ENCODE peak calls at places on chromosomes 11 and 22, in nine cellular contexts. One of them, this sample, is unnamed.

GRCh38 chr22:21087119-21087518 is 41.4 kb downstream of the LRRC74B start:
- DNase-seq in IMR-90: no peak
- DNase-seq in astrocyte of the spinal cord: no peak
- DNase-seq in astrocyte: no peak
- DNase-seq in A549: no peak
- DNase-seq in AG04449: no peak
- DNase-seq in mucosa of descending colon: no peak
- DNase-seq in psoas muscle: no peak
- DNase-seq in ascending aorta: no peak
- DNase-seq in this sample: no peak

GRCh38 chr11:65633390-65634139 is 4.3 kb upstream of the SIPA1 start:
- DNase-seq in IMR-90: no peak
- DNase-seq in astrocyte of the spinal cord: no peak
- DNase-seq in astrocyte: no peak
- DNase-seq in A549: no peak
- DNase-seq in AG04449: no peak
- DNase-seq in mucosa of descending colon: no peak
- DNase-seq in psoas muscle: no peak
- DNase-seq in ascending aorta: no peak
- DNase-seq in this sample: no peak

GRCh38 chr11:11545285-11546275 is 76.2 kb downstream of the GALNT18 start:
- DNase-seq in IMR-90: no peak
- DNase-seq in astrocyte of the spinal cord: no peak
- DNase-seq in astrocyte: no peak
- DNase-seq in A549: no peak
- DNase-seq in AG04449: no peak
- DNase-seq in mucosa of descending colon: no peak
- DNase-seq in psoas muscle: no peak
- DNase-seq in ascending aorta: no peak
- DNase-seq in this sample: no peak

GRCh38 chr11:61787928-61788491 is 4.4 kb downstream of the TMEM258 start:
- DNase-seq in IMR-90: peak
- DNase-seq in astrocyte of the spinal cord: peak
- DNase-seq in astrocyte: peak
- DNase-seq in A549: peak
- DNase-seq in AG04449: no peak
- DNase-seq in mucosa of descending colon: no peak
- DNase-seq in psoas muscle: no peak
- DNase-seq in ascending aorta: no peak
- DNase-seq in this sample: peak

GRCh38 chr11:94539420-94539819 is 4.3 kb upstream of the FUT4 start:
- DNase-seq in IMR-90: no peak
- DNase-seq in astrocyte of the spinal cord: no peak
- DNase-seq in astrocyte: no peak
- DNase-seq in A549: no peak
- DNase-seq in AG04449: no peak
- DNase-seq in mucosa of descending colon: peak
- DNase-seq in psoas muscle: no peak
- DNase-seq in ascending aorta: no peak
- DNase-seq in this sample: no peak

GRCh38 chr11:32870676-32871075 is 21.9 kb upstream of the QSER1 start:
- DNase-seq in IMR-90: no peak
- DNase-seq in astrocyte of the spinal cord: no peak
- DNase-seq in astrocyte: no peak
- DNase-seq in A549: peak
- DNase-seq in AG04449: no peak
- DNase-seq in mucosa of descending colon: no peak
- DNase-seq in psoas muscle: no peak
- DNase-seq in ascending aorta: no peak
- DNase-seq in this sample: no peak

GRCh38 chr11:61161190-61162091 is at the start of gene VPS37C:
- DNase-seq in IMR-90: peak
- DNase-seq in astrocyte of the spinal cord: peak
- DNase-seq in astrocyte: peak
- DNase-seq in A549: peak
- DNase-seq in AG04449: no peak
- DNase-seq in mucosa of descending colon: peak
- DNase-seq in psoas muscle: peak
- DNase-seq in ascending aorta: peak
- DNase-seq in this sample: peak

GRCh38 chr11:3160252-3161031 is 4.7 kb downstream of the OSBPL5 start:
- DNase-seq in IMR-90: peak
- DNase-seq in astrocyte of the spinal cord: peak
- DNase-seq in astrocyte: peak
- DNase-seq in A549: no peak
- DNase-seq in AG04449: peak
- DNase-seq in mucosa of descending colon: peak
- DNase-seq in psoas muscle: peak
- DNase-seq in ascending aorta: peak
- DNase-seq in this sample: peak

GRCh38 chr11:73990727-73991126 is 8.1 kb upstream of the UCP2 start:
- DNase-seq in IMR-90: no peak
- DNase-seq in astrocyte of the spinal cord: no peak
- DNase-seq in astrocyte: no peak
- DNase-seq in A549: no peak
- DNase-seq in AG04449: no peak
- DNase-seq in mucosa of descending colon: no peak
- DNase-seq in psoas muscle: no peak
- DNase-seq in ascending aorta: no peak
- DNase-seq in this sample: no peak

GRCh38 chr11:93829598-93829997 is 20.8 kb downstream of the VSTM5 start:
- DNase-seq in IMR-90: no peak
- DNase-seq in astrocyte of the spinal cord: no peak
- DNase-seq in astrocyte: no peak
- DNase-seq in A549: no peak
- DNase-seq in AG04449: no peak
- DNase-seq in mucosa of descending colon: no peak
- DNase-seq in psoas muscle: no peak
- DNase-seq in ascending aorta: no peak
- DNase-seq in this sample: no peak

DNA sequence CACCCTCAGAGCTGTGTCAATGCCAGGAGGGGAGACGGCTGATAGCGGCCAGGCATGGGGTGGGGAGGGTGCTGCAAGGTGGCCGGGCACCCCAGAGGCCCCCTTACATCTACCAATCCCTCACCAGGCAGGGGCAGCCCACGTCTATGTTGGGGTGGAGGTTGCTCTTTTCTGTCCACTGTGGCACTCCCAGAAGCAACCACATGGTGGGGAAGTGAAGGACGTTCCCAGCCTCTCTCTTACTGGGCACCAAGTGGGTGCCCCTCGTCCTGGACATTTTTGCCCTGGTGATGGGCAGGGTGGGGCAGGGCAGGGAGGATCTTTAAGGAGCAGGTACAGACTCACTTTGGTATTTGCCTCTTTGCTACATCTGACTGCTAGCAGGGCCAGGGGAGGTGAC is 47.5 kb downstream of the NECTIN1 start:
- DNase-seq in IMR-90: no peak
- DNase-seq in astrocyte of the spinal cord: no peak
- DNase-seq in astrocyte: no peak
- DNase-seq in A549: no peak
- DNase-seq in AG04449: no peak
- DNase-seq in mucosa of descending colon: no peak
- DNase-seq in psoas muscle: no peak
- DNase-seq in ascending aorta: no peak
- DNase-seq in this sample: no peak
- TF ChIP-seq CTCF in IMR-90: no peak
- TF ChIP-seq CTCF in astrocyte of the spinal cord: peak
- TF ChIP-seq CTCF in astrocyte: peak
- TF ChIP-seq CTCF in A549: no peak
- TF ChIP-seq CTCF in AG04449: no peak
- TF ChIP-seq CTCF in mucosa of descending colon: no peak
- TF ChIP-seq CTCF in psoas muscle: no peak
- TF ChIP-seq CTCF in ascending aorta: no peak
- TF ChIP-seq CTCF in this sample: no peak

GRCh38 chr11:110474578-110474977 is 44.8 kb downstream of the FDX1 start:
- DNase-seq in IMR-90: no peak
- DNase-seq in astrocyte of the spinal cord: no peak
- DNase-seq in astrocyte: no peak
- DNase-seq in A549: no peak
- DNase-seq in AG04449: no peak
- DNase-seq in mucosa of descending colon: no peak
- DNase-seq in psoas muscle: no peak
- DNase-seq in ascending aorta: no peak
- DNase-seq in this sample: no peak

GRCh38 chr11:110479070-110479444 is 49.3 kb downstream of the FDX1 start:
- DNase-seq in IMR-90: no peak
- DNase-seq in astrocyte of the spinal cord: peak
- DNase-seq in astrocyte: no peak
- DNase-seq in A549: no peak
- DNase-seq in AG04449: no peak
- DNase-seq in mucosa of descending colon: no peak
- DNase-seq in psoas muscle: no peak
- DNase-seq in ascending aorta: no peak
- DNase-seq in this sample: peak

GRCh38 chr11:110481523-110481922 is 51.8 kb downstream of the FDX1 start:
- DNase-seq in IMR-90: no peak
- DNase-seq in astrocyte of the spinal cord: no peak
- DNase-seq in astrocyte: no peak
- DNase-seq in A549: no peak
- DNase-seq in AG04449: no peak
- DNase-seq in mucosa of descending colon: no peak
- DNase-seq in psoas muscle: no peak
- DNase-seq in ascending aorta: no peak
- DNase-seq in this sample: no peak

GRCh38 chr11:110479445-110480101 is 49.8 kb downstream of the FDX1 start:
- DNase-seq in IMR-90: peak
- DNase-seq in astrocyte of the spinal cord: peak
- DNase-seq in astrocyte: peak
- DNase-seq in A549: no peak
- DNase-seq in AG04449: no peak
- DNase-seq in mucosa of descending colon: no peak
- DNase-seq in psoas muscle: no peak
- DNase-seq in ascending aorta: no peak
- DNase-seq in this sample: no peak

GRCh38 chr11:110478410-110478809 is 48.7 kb downstream of the FDX1 start:
- DNase-seq in IMR-90: no peak
- DNase-seq in astrocyte of the spinal cord: no peak
- DNase-seq in astrocyte: no peak
- DNase-seq in A549: no peak
- DNase-seq in AG04449: no peak
- DNase-seq in mucosa of descending colon: no peak
- DNase-seq in psoas muscle: no peak
- DNase-seq in ascending aorta: no peak
- DNase-seq in this sample: no peak
- TF ChIP-seq CTCF in IMR-90: no peak
- TF ChIP-seq CTCF in astrocyte of the spinal cord: peak
- TF ChIP-seq CTCF in astrocyte: no peak
- TF ChIP-seq CTCF in A549: no peak
- TF ChIP-seq CTCF in AG04449: no peak
- TF ChIP-seq CTCF in mucosa of descending colon: no peak
- TF ChIP-seq CTCF in psoas muscle: no peak
- TF ChIP-seq CTCF in ascending aorta: no peak
- TF ChIP-seq CTCF in this sample: peak

DNA sequence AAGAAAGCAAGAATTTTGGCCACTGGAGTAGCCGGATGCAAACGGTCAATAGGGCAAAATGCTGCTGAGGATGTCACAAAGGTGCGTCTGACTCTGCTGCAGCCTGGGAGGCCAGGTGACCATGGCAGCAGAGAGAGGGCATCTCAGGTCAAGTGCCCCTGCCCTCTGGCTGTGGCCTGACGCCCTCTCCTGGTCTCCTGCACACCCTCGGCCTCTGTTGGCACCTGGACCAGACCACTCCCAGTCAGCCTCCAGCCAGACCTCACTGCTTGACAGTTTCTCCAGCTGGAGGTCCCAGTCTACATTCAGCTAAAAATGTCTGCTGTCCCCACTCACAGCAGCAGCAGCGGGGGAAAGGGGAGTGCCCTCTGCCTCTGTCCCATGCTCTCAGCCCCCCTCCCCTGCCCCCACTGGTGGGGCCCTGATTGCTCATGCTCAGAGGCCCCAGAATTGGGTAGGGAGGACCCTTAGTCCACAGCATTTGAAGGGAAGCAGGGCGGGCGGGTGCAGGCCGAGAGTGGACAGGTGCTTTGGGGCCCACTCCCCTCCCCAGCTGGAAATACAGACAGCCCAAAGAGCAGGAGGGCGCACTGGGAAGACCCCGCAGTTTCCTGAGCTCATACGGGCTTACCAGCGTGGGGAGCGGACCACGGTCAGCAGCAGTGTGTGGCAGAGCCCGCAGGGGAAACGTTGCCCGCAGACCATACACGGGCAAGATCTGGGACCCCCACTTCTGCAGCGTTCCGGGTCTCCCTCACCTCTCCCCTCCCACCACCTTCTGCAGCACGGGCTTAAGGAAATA is 1.6 kb upstream of the BRSK2 start:
- DNase-seq in IMR-90: no peak
- DNase-seq in astrocyte of the spinal cord: no peak
- DNase-seq in astrocyte: no peak
- DNase-seq in A549: peak
- DNase-seq in AG04449: no peak
- DNase-seq in mucosa of descending colon: no peak
- DNase-seq in psoas muscle: peak
- DNase-seq in ascending aorta: no peak
- DNase-seq in this sample: no peak
- TF ChIP-seq CTCF in IMR-90: no peak
- TF ChIP-seq CTCF in astrocyte of the spinal cord: no peak
- TF ChIP-seq CTCF in astrocyte: no peak
- TF ChIP-seq CTCF in A549: peak
- TF ChIP-seq CTCF in AG04449: no peak
- TF ChIP-seq CTCF in mucosa of descending colon: no peak
- TF ChIP-seq CTCF in psoas muscle: no peak
- TF ChIP-seq CTCF in ascending aorta: no peak
- TF ChIP-seq CTCF in this sample: peak

GRCh38 chr11:115918579-115918978 is 414.4 kb upstream of the CADM1 start:
- DNase-seq in IMR-90: no peak
- DNase-seq in astrocyte of the spinal cord: no peak
- DNase-seq in astrocyte: no peak
- DNase-seq in A549: no peak
- DNase-seq in AG04449: no peak
- DNase-seq in mucosa of descending colon: no peak
- DNase-seq in psoas muscle: no peak
- DNase-seq in ascending aorta: no peak
- DNase-seq in this sample: no peak
- TF ChIP-seq CTCF in IMR-90: no peak
- TF ChIP-seq CTCF in astrocyte of the spinal cord: no peak
- TF ChIP-seq CTCF in astrocyte: no peak
- TF ChIP-seq CTCF in A549: no peak
- TF ChIP-seq CTCF in AG04449: no peak
- TF ChIP-seq CTCF in mucosa of descending colon: no peak
- TF ChIP-seq CTCF in psoas muscle: no peak
- TF ChIP-seq CTCF in ascending aorta: no peak
- TF ChIP-seq CTCF in this sample: no peak

DNA sequence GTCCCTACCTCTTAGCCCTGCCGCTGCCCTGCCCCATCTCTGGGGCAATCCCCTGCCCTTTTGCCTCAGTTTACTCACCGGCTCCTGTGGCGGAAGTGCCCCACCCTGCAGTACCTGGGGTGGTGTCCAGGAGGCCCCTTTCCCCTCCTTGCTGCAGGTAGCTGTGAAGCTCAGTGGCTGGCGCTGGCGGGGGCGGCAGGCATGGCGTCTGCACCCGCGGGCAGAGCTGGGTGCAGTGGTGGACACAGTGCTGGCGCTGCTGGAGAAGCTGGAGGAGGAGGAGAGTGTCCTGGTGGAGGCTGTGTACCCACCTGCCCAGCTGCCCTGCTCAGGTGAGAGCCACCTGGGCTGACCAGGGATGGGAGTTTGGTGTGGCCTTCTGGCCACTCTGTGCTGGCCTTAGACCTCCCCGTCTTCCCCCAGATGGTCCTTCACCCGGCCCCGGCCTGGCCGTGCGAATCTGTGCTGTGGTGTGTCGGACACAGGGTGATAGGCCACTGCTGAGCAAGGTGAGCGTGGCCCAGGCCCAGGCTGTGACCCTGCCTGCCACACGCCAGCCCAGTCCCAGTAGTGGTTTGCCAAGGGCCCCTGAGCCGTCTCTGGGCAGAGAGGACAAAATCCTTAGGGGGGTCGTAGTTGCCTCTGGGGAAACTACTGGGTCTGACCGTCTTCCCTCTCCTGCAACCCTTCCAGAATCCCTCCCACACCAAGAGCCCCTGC is 4.0 kb downstream of the CARNS1 start:
- DNase-seq in IMR-90: no peak
- DNase-seq in astrocyte of the spinal cord: no peak
- DNase-seq in astrocyte: no peak
- DNase-seq in A549: no peak
- DNase-seq in AG04449: no peak
- DNase-seq in mucosa of descending colon: no peak
- DNase-seq in psoas muscle: no peak
- DNase-seq in ascending aorta: no peak
- DNase-seq in this sample: no peak
- TF ChIP-seq CTCF in IMR-90: no peak
- TF ChIP-seq CTCF in astrocyte of the spinal cord: no peak
- TF ChIP-seq CTCF in astrocyte: no peak
- TF ChIP-seq CTCF in A549: no peak
- TF ChIP-seq CTCF in AG04449: no peak
- TF ChIP-seq CTCF in mucosa of descending colon: no peak
- TF ChIP-seq CTCF in psoas muscle: no peak
- TF ChIP-seq CTCF in ascending aorta: no peak
- TF ChIP-seq CTCF in this sample: no peak

This sample was measured in HFFc6.